ENCODE peak calls at places on chromosomes 6 and 20, in four cellular contexts. G, B, Z and O are unnamed samples.

GRCh38 chr20:23603321-23603720 is 2.4 kb downstream of the CST9 start:
- DNase-seq in B (no peak), G (no peak), Z (peak), O (no peak)

GRCh38 chr6:147005499-147005898 is 198.7 kb upstream of the STXBP5 start:
- DNase-seq in G (peak), Z (no peak), B (peak), O (no peak)

GRCh38 chr6:119145111-119145510 is 66.6 kb upstream of the FAM184A start:
- DNase-seq in Z (peak), G (peak), B (no peak), O (no peak)

GRCh38 chr20:51553897-51554504 is 11.5 kb upstream of the NFATC2 start:
- DNase-seq in Z (no peak), B (no peak), G (no peak), O (peak)

GRCh38 chr20:3276400-3277015 is 37.5 kb upstream of the SLC4A11 start:
- DNase-seq in Z (no peak), B (peak), G (peak), O (peak)

GRCh38 chr6:35140991-35141720 is at the start of gene TCP11:
- DNase-seq in B (peak), G (peak), Z (peak), O (no peak)

GRCh38 chr6:135506270-135506997 is 8.9 kb upstream of the AHI1 start:
- DNase-seq in G (peak), B (no peak), Z (no peak), O (peak)

GRCh38 chr6:55209059-55209458 is 34.7 kb downstream of the HCRTR2 start:
- DNase-seq in G (no peak), Z (no peak), B (no peak), O (no peak)

GRCh38 chr6:166989427-166990034 is 9.7 kb upstream of the CEP43 start:
- DNase-seq in Z (no peak), G (peak), B (no peak), O (peak)

GRCh38 chr20:37142708-37143107 is 36.4 kb upstream of the RPN2 start:
- DNase-seq in B (no peak), Z (no peak), G (no peak), O (peak)

GRCh38 chr6:44627879-44628271 is 240.4 kb downstream of the CDC5L start:
- DNase-seq in G (no peak), Z (no peak), B (no peak), O (no peak)

GRCh38 chr6:10510592-10511367 is 10.4 kb upstream of the GCNT2 start:
- DNase-seq in Z (peak), G (peak), B (peak), O (peak)

GRCh38 chr20:16944753-16945152 is 196.6 kb downstream of the OTOR start:
- DNase-seq in B (no peak), Z (no peak), G (peak), O (no peak)

GRCh38 chr6:53250137-53250760 is 98.5 kb downstream of the ELOVL5 start:
- DNase-seq in B (no peak), G (no peak), Z (no peak), O (peak)

GRCh38 chr20:54113553-54113952 is 43.2 kb upstream of the BCAS1 start:
- DNase-seq in G (no peak), Z (no peak), B (no peak), O (no peak)

GRCh38 chr6:39088331-39088730 is 26.7 kb downstream of the SAYSD1 start:
- DNase-seq in G (peak), Z (no peak), B (peak), O (peak)

GRCh38 chr6:104312851-104313250 is 546.9 kb downstream of the HACE1 start:
- DNase-seq in Z (no peak), G (no peak), B (no peak), O (no peak)
- H4K5ac ChIP-seq in Z (no peak), G (no peak), B (no peak), O (no peak)

GRCh38 chr6:93419304-93420162 is at the start of gene EPHA7:
- DNase-seq in Z (peak), B (peak), G (peak), O (peak)

GRCh38 chr6:93420163-93420806 is 926 bp upstream of the EPHA7 start:
- DNase-seq in B (no peak), Z (no peak), G (no peak), O (no peak)

GRCh38 chr6:93418113-93418447 is 1.3 kb downstream of the EPHA7 start:
- DNase-seq in Z (no peak), G (no peak), B (no peak), O (no peak)

GRCh38 chr6:93417421-93417996 is 1.9 kb downstream of the EPHA7 start:
- DNase-seq in Z (no peak), B (no peak), G (no peak), O (no peak)

DNA sequence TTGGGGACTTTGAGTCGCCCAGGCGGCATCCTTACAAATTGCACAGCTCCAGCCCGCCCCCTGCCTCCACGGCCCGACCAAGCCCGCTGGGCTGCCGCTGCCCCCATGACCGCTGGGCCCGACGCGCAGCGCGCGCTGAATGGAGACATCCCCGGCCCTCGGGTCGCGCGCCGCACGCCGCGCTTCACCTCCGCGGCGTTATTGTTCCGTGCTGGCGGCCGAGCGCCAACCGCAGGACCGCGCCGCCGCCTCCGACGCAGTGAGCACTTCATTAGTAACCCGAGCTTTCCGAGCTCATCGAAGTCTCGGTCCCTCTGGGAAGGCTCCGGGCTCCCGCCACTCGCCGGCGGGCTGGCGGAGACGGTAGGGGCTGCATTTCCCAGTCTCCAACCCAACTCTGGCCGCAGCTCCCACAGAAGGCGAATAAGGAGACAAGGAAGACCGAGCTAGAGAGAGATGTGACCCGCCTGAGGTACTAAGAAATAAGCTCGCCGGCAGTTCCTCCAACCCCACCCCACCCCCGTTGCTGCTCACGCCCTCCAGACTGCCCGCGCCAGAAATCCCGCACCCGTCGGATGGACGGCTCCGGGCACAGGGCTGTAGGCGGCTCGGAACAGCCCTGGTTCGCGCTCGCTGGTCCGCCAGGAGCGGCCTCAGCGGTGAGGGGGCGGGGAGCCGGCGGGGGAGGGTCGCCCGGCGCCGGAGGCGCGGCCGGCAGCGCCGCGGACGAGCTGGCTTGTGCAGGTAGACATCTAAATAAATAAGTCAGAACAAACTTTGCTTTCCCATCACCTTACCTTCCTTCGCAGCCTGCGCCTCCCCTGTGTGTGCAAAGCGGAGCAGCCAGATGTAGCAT is 683 bp downstream of the EPHA7 start:
- DNase-seq in B (peak), Z (peak), G (peak), O (no peak)
- H2BK5ac ChIP-seq in B (no peak), Z (no peak), G (no peak), O (no peak)

GRCh38 chr6:3625161-3625979 is 126.1 kb downstream of the PXDC1 start:
- DNase-seq in B (peak), G (no peak), Z (peak), O (no peak)
- H4K5ac ChIP-seq in B (no peak), G (no peak), Z (no peak), O (no peak)

GRCh38 chr6:1739680-1740079 is 130.0 kb downstream of the FOXC1 start:
- DNase-seq in G (no peak), B (no peak), Z (no peak), O (no peak)
- H2BK5ac ChIP-seq in G (no peak), B (no peak), Z (no peak), O (no peak)